ENCODE peak calls at places on chromosomes 13 and 19, in six cellular contexts. One of them, this sample, is unnamed.
A peak's percentile ranks its signal among the peaks of the same experiment; 100 is the strongest.

GRCh38 chr19:32543107-32543900 is 37.7 kb upstream of the PDCD5 start:
- DNase-seq in colonic mucosa: no peak
- DNase-seq in stimulated activated CD4-positive, alpha-beta T cell treated with anti-CD3 and anti-CD28 coated beads, Interleukin-1b, Interleukin-23, amount 100 ng/mL, for 24 hours: no peak
- DNase-seq in activated T-helper 1 cell treated with Interleukin-2 at 50 U/mL for 16 hours: no peak
- DNase-seq in left lung: no peak
- DNase-seq in mesothelial cell of epicardium: no peak
- DNase-seq in this sample: no peak

GRCh38 chr19:42253245-42254082 is 1.5 kb downstream of the ERF start:
- DNase-seq in left lung: peak; percentile 92
- DNase-seq in mesothelial cell of epicardium: peak; percentile 75
- DNase-seq in stimulated activated CD4-positive, alpha-beta T cell treated with anti-CD3 and anti-CD28 coated beads, Interleukin-1b, Interleukin-23, amount 100 ng/mL, for 24 hours: peak; percentile 61
- DNase-seq in colonic mucosa: peak; percentile 78
- DNase-seq in activated T-helper 1 cell treated with Interleukin-2 at 50 U/mL for 16 hours: peak; percentile 50
- DNase-seq in this sample: peak; percentile 51

GRCh38 chr13:91247768-91248167 is 99.7 kb upstream of the MIR17HG start:
- DNase-seq in activated T-helper 1 cell treated with Interleukin-2 at 50 U/mL for 16 hours: no peak
- DNase-seq in mesothelial cell of epicardium: no peak
- DNase-seq in stimulated activated CD4-positive, alpha-beta T cell treated with anti-CD3 and anti-CD28 coated beads, Interleukin-1b, Interleukin-23, amount 100 ng/mL, for 24 hours: no peak
- DNase-seq in colonic mucosa: no peak
- DNase-seq in left lung: no peak
- DNase-seq in this sample: peak; percentile 6

GRCh38 chr13:94656766-94657165 is 55.1 kb downstream of the GPR180 start:
- DNase-seq in mesothelial cell of epicardium: no peak
- DNase-seq in activated T-helper 1 cell treated with Interleukin-2 at 50 U/mL for 16 hours: no peak
- DNase-seq in stimulated activated CD4-positive, alpha-beta T cell treated with anti-CD3 and anti-CD28 coated beads, Interleukin-1b, Interleukin-23, amount 100 ng/mL, for 24 hours: no peak
- DNase-seq in colonic mucosa: no peak
- DNase-seq in left lung: no peak
- DNase-seq in this sample: no peak

GRCh38 chr19:30733826-30734550 is 361.8 kb downstream of the ZNF536 start:
- DNase-seq in colonic mucosa: no peak
- DNase-seq in activated T-helper 1 cell treated with Interleukin-2 at 50 U/mL for 16 hours: no peak
- DNase-seq in stimulated activated CD4-positive, alpha-beta T cell treated with anti-CD3 and anti-CD28 coated beads, Interleukin-1b, Interleukin-23, amount 100 ng/mL, for 24 hours: no peak
- DNase-seq in left lung: no peak
- DNase-seq in mesothelial cell of epicardium: no peak
- DNase-seq in this sample: no peak

GRCh38 chr19:33606556-33606955 is 15.2 kb upstream of the CHST8 start:
- DNase-seq in activated T-helper 1 cell treated with Interleukin-2 at 50 U/mL for 16 hours: no peak
- DNase-seq in mesothelial cell of epicardium: no peak
- DNase-seq in stimulated activated CD4-positive, alpha-beta T cell treated with anti-CD3 and anti-CD28 coated beads, Interleukin-1b, Interleukin-23, amount 100 ng/mL, for 24 hours: no peak
- DNase-seq in left lung: no peak
- DNase-seq in colonic mucosa: no peak
- DNase-seq in this sample: no peak

GRCh38 chr13:45446181-45446580 is 18.6 kb upstream of the COG3 start:
- DNase-seq in stimulated activated CD4-positive, alpha-beta T cell treated with anti-CD3 and anti-CD28 coated beads, Interleukin-1b, Interleukin-23, amount 100 ng/mL, for 24 hours: no peak
- DNase-seq in activated T-helper 1 cell treated with Interleukin-2 at 50 U/mL for 16 hours: no peak
- DNase-seq in mesothelial cell of epicardium: no peak
- DNase-seq in colonic mucosa: no peak
- DNase-seq in left lung: no peak
- DNase-seq in this sample: no peak

GRCh38 chr19:2686347-2686746 is 16.1 kb downstream of the GNG7 start:
- DNase-seq in mesothelial cell of epicardium: no peak
- DNase-seq in left lung: peak; percentile 64
- DNase-seq in stimulated activated CD4-positive, alpha-beta T cell treated with anti-CD3 and anti-CD28 coated beads, Interleukin-1b, Interleukin-23, amount 100 ng/mL, for 24 hours: no peak
- DNase-seq in activated T-helper 1 cell treated with Interleukin-2 at 50 U/mL for 16 hours: no peak
- DNase-seq in colonic mucosa: no peak
- DNase-seq in this sample: no peak

GRCh38 chr19:1239796-1240737 is 1.5 kb upstream of the ATP5F1D start:
- DNase-seq in stimulated activated CD4-positive, alpha-beta T cell treated with anti-CD3 and anti-CD28 coated beads, Interleukin-1b, Interleukin-23, amount 100 ng/mL, for 24 hours: peak; percentile 88
- DNase-seq in left lung: peak; percentile 96
- DNase-seq in mesothelial cell of epicardium: peak; percentile 97
- DNase-seq in activated T-helper 1 cell treated with Interleukin-2 at 50 U/mL for 16 hours: peak; percentile 92
- DNase-seq in colonic mucosa: peak; percentile 80
- DNase-seq in this sample: peak; percentile 73

GRCh38 chr13:22061806-22062391 is 391.0 kb downstream of the FGF9 start:
- DNase-seq in activated T-helper 1 cell treated with Interleukin-2 at 50 U/mL for 16 hours: no peak
- DNase-seq in mesothelial cell of epicardium: no peak
- DNase-seq in left lung: no peak
- DNase-seq in stimulated activated CD4-positive, alpha-beta T cell treated with anti-CD3 and anti-CD28 coated beads, Interleukin-1b, Interleukin-23, amount 100 ng/mL, for 24 hours: no peak
- DNase-seq in colonic mucosa: no peak
- DNase-seq in this sample: peak; percentile 43

GRCh38 chr13:110392510-110393233 is 85.6 kb downstream of the COL4A2 start:
- DNase-seq in activated T-helper 1 cell treated with Interleukin-2 at 50 U/mL for 16 hours: no peak
- DNase-seq in mesothelial cell of epicardium: no peak
- DNase-seq in left lung: no peak
- DNase-seq in colonic mucosa: no peak
- DNase-seq in stimulated activated CD4-positive, alpha-beta T cell treated with anti-CD3 and anti-CD28 coated beads, Interleukin-1b, Interleukin-23, amount 100 ng/mL, for 24 hours: no peak
- DNase-seq in this sample: no peak

GRCh38 chr13:46757640-46758039 is 39.3 kb downstream of the ESD start:
- DNase-seq in colonic mucosa: no peak
- DNase-seq in left lung: no peak
- DNase-seq in stimulated activated CD4-positive, alpha-beta T cell treated with anti-CD3 and anti-CD28 coated beads, Interleukin-1b, Interleukin-23, amount 100 ng/mL, for 24 hours: no peak
- DNase-seq in mesothelial cell of epicardium: no peak
- DNase-seq in activated T-helper 1 cell treated with Interleukin-2 at 50 U/mL for 16 hours: no peak
- DNase-seq in this sample: no peak

GRCh38 chr13:20230913-20231838 is 943 bp downstream of the GJB6 start:
- DNase-seq in left lung: no peak
- DNase-seq in activated T-helper 1 cell treated with Interleukin-2 at 50 U/mL for 16 hours: no peak
- DNase-seq in colonic mucosa: no peak
- DNase-seq in mesothelial cell of epicardium: no peak
- DNase-seq in stimulated activated CD4-positive, alpha-beta T cell treated with anti-CD3 and anti-CD28 coated beads, Interleukin-1b, Interleukin-23, amount 100 ng/mL, for 24 hours: no peak
- DNase-seq in this sample: no peak

GRCh38 chr13:40315416-40316064 is 350.9 kb downstream of the FOXO1 start:
- DNase-seq in left lung: no peak
- DNase-seq in mesothelial cell of epicardium: no peak
- DNase-seq in stimulated activated CD4-positive, alpha-beta T cell treated with anti-CD3 and anti-CD28 coated beads, Interleukin-1b, Interleukin-23, amount 100 ng/mL, for 24 hours: peak; percentile 51
- DNase-seq in activated T-helper 1 cell treated with Interleukin-2 at 50 U/mL for 16 hours: peak; percentile 28
- DNase-seq in colonic mucosa: no peak
- DNase-seq in this sample: peak; percentile 12

GRCh38 chr19:35559281-35559659 is 4.2 kb downstream of the ATP4A start:
- DNase-seq in mesothelial cell of epicardium: no peak
- DNase-seq in activated T-helper 1 cell treated with Interleukin-2 at 50 U/mL for 16 hours: no peak
- DNase-seq in stimulated activated CD4-positive, alpha-beta T cell treated with anti-CD3 and anti-CD28 coated beads, Interleukin-1b, Interleukin-23, amount 100 ng/mL, for 24 hours: no peak
- DNase-seq in left lung: no peak
- DNase-seq in colonic mucosa: no peak
- DNase-seq in this sample: no peak

GRCh38 chr19:43229315-43229714 is 23.9 kb upstream of the PSG4 start:
- DNase-seq in left lung: no peak
- DNase-seq in colonic mucosa: no peak
- DNase-seq in activated T-helper 1 cell treated with Interleukin-2 at 50 U/mL for 16 hours: no peak
- DNase-seq in stimulated activated CD4-positive, alpha-beta T cell treated with anti-CD3 and anti-CD28 coated beads, Interleukin-1b, Interleukin-23, amount 100 ng/mL, for 24 hours: no peak
- DNase-seq in mesothelial cell of epicardium: no peak
- DNase-seq in this sample: no peak

GRCh38 chr13:37295046-37295445 is 189.6 kb upstream of the CSNK1A1L start:
- DNase-seq in colonic mucosa: no peak
- DNase-seq in left lung: peak; percentile 47
- DNase-seq in stimulated activated CD4-positive, alpha-beta T cell treated with anti-CD3 and anti-CD28 coated beads, Interleukin-1b, Interleukin-23, amount 100 ng/mL, for 24 hours: no peak
- DNase-seq in activated T-helper 1 cell treated with Interleukin-2 at 50 U/mL for 16 hours: no peak
- DNase-seq in mesothelial cell of epicardium: no peak
- DNase-seq in this sample: no peak

GRCh38 chr19:8262431-8262830 is 45.7 kb downstream of the CD320 start:
- DNase-seq in colonic mucosa: no peak
- DNase-seq in activated T-helper 1 cell treated with Interleukin-2 at 50 U/mL for 16 hours: no peak
- DNase-seq in left lung: peak; percentile 37
- DNase-seq in stimulated activated CD4-positive, alpha-beta T cell treated with anti-CD3 and anti-CD28 coated beads, Interleukin-1b, Interleukin-23, amount 100 ng/mL, for 24 hours: no peak
- DNase-seq in mesothelial cell of epicardium: no peak
- DNase-seq in this sample: no peak

GRCh38 chr19:4454952-4455738 is 2.4 kb downstream of the UBXN6 start:
- DNase-seq in stimulated activated CD4-positive, alpha-beta T cell treated with anti-CD3 and anti-CD28 coated beads, Interleukin-1b, Interleukin-23, amount 100 ng/mL, for 24 hours: no peak
- DNase-seq in colonic mucosa: no peak
- DNase-seq in mesothelial cell of epicardium: no peak
- DNase-seq in activated T-helper 1 cell treated with Interleukin-2 at 50 U/mL for 16 hours: no peak
- DNase-seq in left lung: no peak
- DNase-seq in this sample: no peak

GRCh38 chr19:55386515-55386947 is 799 bp downstream of the RPL28 start:
- DNase-seq in colonic mucosa: no peak
- DNase-seq in activated T-helper 1 cell treated with Interleukin-2 at 50 U/mL for 16 hours: no peak
- DNase-seq in left lung: peak; percentile 82
- DNase-seq in mesothelial cell of epicardium: no peak
- DNase-seq in stimulated activated CD4-positive, alpha-beta T cell treated with anti-CD3 and anti-CD28 coated beads, Interleukin-1b, Interleukin-23, amount 100 ng/mL, for 24 hours: no peak
- DNase-seq in this sample: peak; percentile 16

GRCh38 chr13:33787051-33787591 is 30.8 kb upstream of the RFC3 start:
- DNase-seq in mesothelial cell of epicardium: no peak
- DNase-seq in left lung: no peak
- DNase-seq in activated T-helper 1 cell treated with Interleukin-2 at 50 U/mL for 16 hours: no peak
- DNase-seq in stimulated activated CD4-positive, alpha-beta T cell treated with anti-CD3 and anti-CD28 coated beads, Interleukin-1b, Interleukin-23, amount 100 ng/mL, for 24 hours: no peak
- DNase-seq in colonic mucosa: no peak
- DNase-seq in this sample: peak; percentile 15

GRCh38 chr19:31500921-31501320 is 151.7 kb upstream of the TSHZ3 start:
- DNase-seq in activated T-helper 1 cell treated with Interleukin-2 at 50 U/mL for 16 hours: no peak
- DNase-seq in left lung: no peak
- DNase-seq in stimulated activated CD4-positive, alpha-beta T cell treated with anti-CD3 and anti-CD28 coated beads, Interleukin-1b, Interleukin-23, amount 100 ng/mL, for 24 hours: no peak
- DNase-seq in colonic mucosa: no peak
- DNase-seq in mesothelial cell of epicardium: peak; percentile 19
- DNase-seq in this sample: no peak

This sample was measured in small intestine.